ENCODE peak calls at places on chromosome 15, in eight cellular contexts. One of them, this sample, is unnamed.

GRCh38 chr15:76149291-76149910 is 89.6 kb downstream of the TMEM266 start:
- DNase-seq in anterior cingulate cortex: no peak
- DNase-seq in GF-D8: no peak
- DNase-seq in psoas muscle: no peak
- DNase-seq in RWPE1: no peak
- DNase-seq in stromal cell of bone marrow: no peak
- DNase-seq in progenitor cell of endocrine pancreas: no peak
- DNase-seq in GM10248: no peak
- DNase-seq in this sample: no peak

GRCh38 chr15:96750361-96750760 is 419.9 kb downstream of the NR2F2 start:
- DNase-seq in anterior cingulate cortex: no peak
- DNase-seq in GF-D8: no peak
- DNase-seq in psoas muscle: no peak
- DNase-seq in RWPE1: no peak
- DNase-seq in stromal cell of bone marrow: no peak
- DNase-seq in progenitor cell of endocrine pancreas: no peak
- DNase-seq in GM10248: no peak
- DNase-seq in this sample: no peak

GRCh38 chr15:50249704-50250103 is 15.8 kb downstream of the HDC start:
- DNase-seq in anterior cingulate cortex: no peak
- DNase-seq in GF-D8: no peak
- DNase-seq in psoas muscle: no peak
- DNase-seq in RWPE1: no peak
- DNase-seq in stromal cell of bone marrow: no peak
- DNase-seq in progenitor cell of endocrine pancreas: no peak
- DNase-seq in GM10248: no peak
- DNase-seq in this sample: no peak

GRCh38 chr15:89114974-89115373 is 26.7 kb downstream of the ABHD2 start:
- DNase-seq in anterior cingulate cortex: peak; percentile 14
- DNase-seq in GF-D8: no peak
- DNase-seq in psoas muscle: no peak
- DNase-seq in RWPE1: no peak
- DNase-seq in stromal cell of bone marrow: peak; percentile 66
- DNase-seq in progenitor cell of endocrine pancreas: no peak
- DNase-seq in GM10248: no peak
- DNase-seq in this sample: no peak

GRCh38 chr15:85625431-85625830 is 169.3 kb downstream of the KLHL25 start:
- DNase-seq in anterior cingulate cortex: no peak
- DNase-seq in GF-D8: no peak
- DNase-seq in psoas muscle: no peak
- DNase-seq in RWPE1: no peak
- DNase-seq in stromal cell of bone marrow: no peak
- DNase-seq in progenitor cell of endocrine pancreas: no peak
- DNase-seq in GM10248: no peak
- DNase-seq in this sample: no peak

GRCh38 chr15:91465086-91465485 is 365.0 kb downstream of the SV2B start:
- DNase-seq in anterior cingulate cortex: no peak
- DNase-seq in GF-D8: no peak
- DNase-seq in psoas muscle: no peak
- DNase-seq in RWPE1: no peak
- DNase-seq in stromal cell of bone marrow: no peak
- DNase-seq in progenitor cell of endocrine pancreas: no peak
- DNase-seq in GM10248: no peak
- DNase-seq in this sample: no peak

GRCh38 chr15:90598053-90598577 is 68.4 kb downstream of the CRTC3 start:
- DNase-seq in anterior cingulate cortex: peak; percentile 56
- DNase-seq in GF-D8: no peak
- DNase-seq in psoas muscle: peak; percentile 72
- DNase-seq in RWPE1: no peak
- DNase-seq in stromal cell of bone marrow: no peak
- DNase-seq in progenitor cell of endocrine pancreas: no peak
- DNase-seq in GM10248: peak; percentile 76
- DNase-seq in this sample: peak; percentile 64

GRCh38 chr15:72464251-72464650 is 9.9 kb upstream of the ARIH1 start:
- DNase-seq in anterior cingulate cortex: no peak
- DNase-seq in GF-D8: no peak
- DNase-seq in psoas muscle: no peak
- DNase-seq in RWPE1: no peak
- DNase-seq in stromal cell of bone marrow: no peak
- DNase-seq in progenitor cell of endocrine pancreas: no peak
- DNase-seq in GM10248: no peak
- DNase-seq in this sample: no peak

GRCh38 chr15:29382862-29383261 is 113.2 kb upstream of the NSMCE3 start:
- DNase-seq in anterior cingulate cortex: no peak
- DNase-seq in GF-D8: no peak
- DNase-seq in psoas muscle: no peak
- DNase-seq in RWPE1: no peak
- DNase-seq in stromal cell of bone marrow: no peak
- DNase-seq in progenitor cell of endocrine pancreas: no peak
- DNase-seq in GM10248: no peak
- DNase-seq in this sample: no peak

GRCh38 chr15:74723754-74724334 is 1.5 kb downstream of the CYP1A1 start:
- DNase-seq in anterior cingulate cortex: peak; percentile 5
- DNase-seq in GF-D8: no peak
- DNase-seq in psoas muscle: no peak
- DNase-seq in RWPE1: peak; percentile 56
- DNase-seq in stromal cell of bone marrow: peak; percentile 47
- DNase-seq in progenitor cell of endocrine pancreas: no peak
- DNase-seq in GM10248: peak; percentile 60
- DNase-seq in this sample: no peak

This sample was measured in left cardiac atrium.